ENCODE peak calls at places on chromosomes 2 and 18, in seven cellular contexts. Q is HCT116; P is AG09309; X is stimulated activated CD4-positive, alpha-beta T cell treated with anti-CD3 and anti-CD28 coated beads, TNF-alpha, amount 100 ng/mL, for 48 hours; E is putamen; H is HEK293T; L is Kasumi-1. B is an unnamed sample.

GRCh38 chr2:1973636-1974035 is 229.3 kb upstream of the PXDN start:
- DNase-seq in H (no peak), X (no peak), L (no peak), P (no peak), Q (no peak), E (no peak), B (no peak)

GRCh38 chr2:67256892-67257291 is 140.2 kb upstream of the ETAA1 start:
- DNase-seq in L (no peak), Q (no peak), X (no peak), H (no peak), P (peak; percentile 21), E (no peak), B (no peak)

GRCh38 chr2:99827296-99827999 is 314.9 kb downstream of the AFF3 start:
- DNase-seq in Q (no peak), P (no peak), H (no peak), E (peak; percentile 8), L (peak; percentile 76), X (no peak), B (no peak)

GRCh38 chr2:203580846-203581245 is 45.7 kb upstream of the RAPH1 start:
- DNase-seq in Q (no peak), E (peak; percentile 52), P (no peak), X (no peak), H (no peak), L (no peak), B (no peak)

GRCh38 chr2:19474128-19474527 is 115.7 kb upstream of the OSR1 start:
- DNase-seq in Q (no peak), L (peak; percentile 81), X (no peak), E (peak; percentile 28), H (no peak), P (peak; percentile 65), B (peak; percentile 80)

GRCh38 chr2:130336877-130337734 is 5.6 kb upstream of the IMP4 start:
- DNase-seq in L (no peak), H (peak; percentile 89), P (no peak), X (peak; percentile 34), Q (peak; percentile 79), E (peak; percentile 81), B (peak; percentile 55)

GRCh38 chr2:10241641-10242430 is 60.9 kb upstream of the HPCAL1 start:
- DNase-seq in X (no peak), Q (no peak), L (no peak), H (no peak), P (no peak), E (no peak), B (no peak)

GRCh38 chr2:240032406-240033329 is 2.4 kb upstream of the OR6B2 start:
- DNase-seq in H (no peak), L (no peak), E (no peak), X (no peak), Q (no peak), P (no peak), B (no peak)

GRCh38 chr2:97745474-97746172 is 32.2 kb downstream of the ZAP70 start:
- DNase-seq in H (no peak), L (no peak), X (no peak), E (no peak), Q (no peak), P (no peak), B (peak; percentile 59)

GRCh38 chr2:14492920-14493503 is 139.5 kb upstream of the LRATD1 start:
- DNase-seq in P (peak; percentile 47), H (no peak), L (no peak), X (no peak), Q (no peak), E (no peak), B (no peak)

GRCh38 chr18:46894124-46894523 is 23.2 kb downstream of the PIAS2 start:
- DNase-seq in P (no peak), H (no peak), E (no peak), Q (no peak), X (no peak), L (no peak), B (no peak)

GRCh38 chr2:223469270-223470057 is 132.7 kb downstream of the SCG2 start:
- DNase-seq in Q (no peak), E (no peak), P (peak; percentile 35), X (no peak), H (no peak), L (no peak), B (no peak)

GRCh38 chr2:3457524-3458395 is 61.6 kb downstream of the ADI1 start:
- DNase-seq in Q (no peak), H (no peak), X (no peak), P (no peak), E (no peak), L (no peak), B (no peak)

GRCh38 chr2:149470046-149470445 is 117.5 kb downstream of the MMADHC start:
- DNase-seq in H (no peak), P (no peak), X (no peak), Q (no peak), L (no peak), E (no peak), B (no peak)

GRCh38 chr2:160402997-160403979 is 90.3 kb downstream of the RBMS1 start:
- DNase-seq in E (no peak), L (no peak), P (peak; percentile 62), X (no peak), Q (peak; percentile 19), H (no peak), B (no peak)

GRCh38 chr2:45330113-45330512 is 281.0 kb downstream of the SRBD1 start:
- DNase-seq in Q (no peak), H (no peak), L (no peak), X (no peak), P (no peak), E (no peak), B (no peak)

GRCh38 chr18:76496200-76496890 is 1.3 kb upstream of the ZNF516 start:
- DNase-seq in X (no peak), H (no peak), P (no peak), Q (no peak), L (peak; percentile 56), E (no peak), B (peak; percentile 35)

GRCh38 chr2:160836755-160837154 is 323.5 kb upstream of the TANK start:
- DNase-seq in X (no peak), P (peak; percentile 89), L (no peak), E (no peak), H (no peak), Q (no peak), B (no peak)

GRCh38 chr2:205158404-205158803 is 523.9 kb upstream of the NRP2 start:
- DNase-seq in H (no peak), E (no peak), Q (no peak), X (no peak), L (no peak), P (no peak), B (no peak)

GRCh38 chr2:225041210-225041870 is 928 bp downstream of the DOCK10 start:
- DNase-seq in P (no peak), E (peak; percentile 59), X (no peak), H (no peak), L (peak; percentile 58), Q (no peak), B (peak; percentile 88)

GRCh38 chr2:208265371-208265806 is 666 bp upstream of the PIKFYVE start:
- DNase-seq in P (no peak), E (no peak), X (no peak), H (peak; percentile 22), L (peak; percentile 24), Q (no peak), B (peak; percentile 71)

GRCh38 chr2:62998949-62999348 is 51.7 kb upstream of the OTX1 start:
- DNase-seq in L (no peak), P (no peak), X (no peak), E (no peak), Q (no peak), H (no peak), B (no peak)

GRCh38 chr18:45793295-45793965 is 32.0 kb upstream of the SIGLEC15 start:
- DNase-seq in L (no peak), P (peak; percentile 81), X (no peak), Q (peak; percentile 75), E (no peak), H (no peak), B (no peak)

GRCh38 chr2:30681022-30681421 is 126.2 kb downstream of the CAPN13 start:
- DNase-seq in H (no peak), Q (no peak), L (no peak), P (no peak), E (no peak), X (no peak), B (no peak)

GRCh38 chr2:100413586-100413985 is 3.9 kb downstream of the CHST10 start:
- DNase-seq in H (no peak), P (no peak), X (no peak), Q (no peak), E (no peak), L (no peak), B (no peak)

GRCh38 chr2:186841940-186842339 is 7.0 kb downstream of the ZSWIM2 start:
- DNase-seq in E (no peak), Q (no peak), H (no peak), X (no peak), L (no peak), P (no peak), B (no peak)

GRCh38 chr2:172234716-172235661 is 132.3 kb upstream of the DLX2 start:
- DNase-seq in E (no peak), X (no peak), Q (no peak), P (no peak), L (peak; percentile 34), H (peak; percentile 25), B (peak; percentile 28)

GRCh38 chr2:37797081-37797480 is 125.6 kb upstream of the CDC42EP3 start:
- DNase-seq in P (peak; percentile 77), L (no peak), H (no peak), Q (no peak), X (no peak), E (no peak), B (no peak)

GRCh38 chr2:148560501-148560900 is 84.0 kb upstream of the EPC2 start:
- DNase-seq in P (no peak), Q (no peak), E (no peak), X (no peak), H (no peak), L (no peak), B (no peak)